ENCODE peak calls at places on chromosomes 6 and 20, in eight cellular contexts. One of them, this sample, is unnamed. For H3K9me3, the result is how much of the 10 kb centered on the place peaks cover.

GRCh38 chr6:31586596-31586995 is 519 bp downstream of the LST1 start:
- DNase-seq in HCT116: no peak
- DNase-seq in left ventricle myocardium inferior: no peak
- DNase-seq in lower lobe of right lung: no peak
- DNase-seq in heart left ventricle: peak
- DNase-seq in gastrocnemius medialis: no peak
- DNase-seq in RWPE2: no peak
- DNase-seq in GM23248: no peak
- DNase-seq in this sample: no peak

GRCh38 chr6:152220785-152221184 is 413.3 kb downstream of the ESR1 start:
- DNase-seq in heart left ventricle: peak
- DNase-seq in HCT116: no peak
- DNase-seq in RWPE2: no peak
- DNase-seq in left ventricle myocardium inferior: no peak
- DNase-seq in lower lobe of right lung: no peak
- DNase-seq in gastrocnemius medialis: no peak
- DNase-seq in GM23248: no peak
- DNase-seq in this sample: no peak

GRCh38 chr20:10558635-10559187 is 115.1 kb downstream of the JAG1 start:
- DNase-seq in GM23248: peak
- DNase-seq in RWPE2: peak
- DNase-seq in left ventricle myocardium inferior: no peak
- DNase-seq in heart left ventricle: no peak
- DNase-seq in gastrocnemius medialis: no peak
- DNase-seq in lower lobe of right lung: no peak
- DNase-seq in HCT116: no peak
- DNase-seq in this sample: no peak

GRCh38 chr6:150891886-150892485 is 26.5 kb downstream of the MTHFD1L start:
- DNase-seq in RWPE2: no peak
- DNase-seq in heart left ventricle: peak
- DNase-seq in lower lobe of right lung: no peak
- DNase-seq in left ventricle myocardium inferior: peak
- DNase-seq in HCT116: peak
- DNase-seq in gastrocnemius medialis: peak
- DNase-seq in GM23248: peak
- DNase-seq in this sample: peak

GRCh38 chr20:1775117-1775516 is 117.5 kb upstream of the SIRPG start:
- DNase-seq in RWPE2: no peak
- DNase-seq in HCT116: no peak
- DNase-seq in lower lobe of right lung: no peak
- DNase-seq in heart left ventricle: no peak
- DNase-seq in gastrocnemius medialis: no peak
- DNase-seq in left ventricle myocardium inferior: no peak
- DNase-seq in GM23248: peak
- DNase-seq in this sample: no peak

GRCh38 chr6:2204272-2204671 is 41.1 kb downstream of the GMDS start:
- DNase-seq in gastrocnemius medialis: no peak
- DNase-seq in HCT116: no peak
- DNase-seq in heart left ventricle: no peak
- DNase-seq in RWPE2: no peak
- DNase-seq in lower lobe of right lung: no peak
- DNase-seq in GM23248: no peak
- DNase-seq in left ventricle myocardium inferior: no peak
- DNase-seq in this sample: no peak

GRCh38 chr6:70369332-70369950 is 43.9 kb upstream of the FAM135A start:
- DNase-seq in lower lobe of right lung: peak
- DNase-seq in HCT116: peak
- DNase-seq in left ventricle myocardium inferior: peak
- DNase-seq in heart left ventricle: peak
- DNase-seq in GM23248: peak
- DNase-seq in RWPE2: no peak
- DNase-seq in gastrocnemius medialis: peak
- DNase-seq in this sample: peak

GRCh38 chr6:167997642-167998041 is at the start of gene KIF25:
- DNase-seq in gastrocnemius medialis: no peak
- DNase-seq in left ventricle myocardium inferior: no peak
- DNase-seq in heart left ventricle: no peak
- DNase-seq in GM23248: no peak
- DNase-seq in RWPE2: no peak
- DNase-seq in lower lobe of right lung: no peak
- DNase-seq in HCT116: no peak
- DNase-seq in this sample: no peak

GRCh38 chr20:25239387-25240370 is 8.2 kb upstream of the PYGB start:
- DNase-seq in heart left ventricle: no peak
- DNase-seq in left ventricle myocardium inferior: no peak
- DNase-seq in HCT116: no peak
- DNase-seq in gastrocnemius medialis: no peak
- DNase-seq in lower lobe of right lung: no peak
- DNase-seq in RWPE2: no peak
- DNase-seq in GM23248: no peak
- DNase-seq in this sample: no peak

GRCh38 chr6:93792751-93793150 is 373.4 kb upstream of the EPHA7 start:
- DNase-seq in gastrocnemius medialis: no peak
- DNase-seq in HCT116: no peak
- DNase-seq in RWPE2: no peak
- DNase-seq in left ventricle myocardium inferior: no peak
- DNase-seq in lower lobe of right lung: no peak
- DNase-seq in heart left ventricle: no peak
- DNase-seq in GM23248: peak
- DNase-seq in this sample: no peak

GRCh38 chr6:143337201-143337949 is 113.1 kb downstream of the ADAT2 start:
- DNase-seq in left ventricle myocardium inferior: peak
- DNase-seq in gastrocnemius medialis: no peak
- DNase-seq in lower lobe of right lung: peak
- DNase-seq in GM23248: no peak
- DNase-seq in RWPE2: no peak
- DNase-seq in HCT116: peak
- DNase-seq in heart left ventricle: peak
- DNase-seq in this sample: no peak

GRCh38 chr6:69958978-69959377 is 92.6 kb downstream of the COL19A1 start:
- DNase-seq in heart left ventricle: no peak
- DNase-seq in gastrocnemius medialis: no peak
- DNase-seq in GM23248: no peak
- DNase-seq in HCT116: no peak
- DNase-seq in left ventricle myocardium inferior: no peak
- DNase-seq in lower lobe of right lung: no peak
- DNase-seq in RWPE2: no peak
- DNase-seq in this sample: no peak

GRCh38 chr6:121847806-121848522 is 412.5 kb downstream of the GJA1 start:
- DNase-seq in left ventricle myocardium inferior: no peak
- DNase-seq in RWPE2: no peak
- DNase-seq in HCT116: no peak
- DNase-seq in heart left ventricle: no peak
- DNase-seq in lower lobe of right lung: no peak
- DNase-seq in GM23248: no peak
- DNase-seq in gastrocnemius medialis: no peak
- DNase-seq in this sample: no peak

GRCh38 chr6:76275746-76276145 is 203.3 kb upstream of the IMPG1 start:
- DNase-seq in HCT116: no peak
- DNase-seq in RWPE2: no peak
- DNase-seq in GM23248: no peak
- DNase-seq in left ventricle myocardium inferior: no peak
- DNase-seq in lower lobe of right lung: no peak
- DNase-seq in heart left ventricle: no peak
- DNase-seq in gastrocnemius medialis: no peak
- DNase-seq in this sample: no peak

GRCh38 chr20:830011-830521 is 3.4 kb upstream of the FAM110A start:
- DNase-seq in lower lobe of right lung: no peak
- DNase-seq in RWPE2: no peak
- DNase-seq in heart left ventricle: no peak
- DNase-seq in HCT116: no peak
- DNase-seq in gastrocnemius medialis: no peak
- DNase-seq in GM23248: peak
- DNase-seq in left ventricle myocardium inferior: no peak
- DNase-seq in this sample: no peak

GRCh38 chr20:56359212-56360132 is 698 bp downstream of the FAM210B start:
- DNase-seq in lower lobe of right lung: peak
- DNase-seq in RWPE2: peak
- DNase-seq in gastrocnemius medialis: no peak
- DNase-seq in HCT116: no peak
- DNase-seq in GM23248: peak
- DNase-seq in left ventricle myocardium inferior: peak
- DNase-seq in heart left ventricle: peak
- DNase-seq in this sample: peak

GRCh38 chr20:62348604-62349003 is 18.5 kb downstream of the LAMA5 start:
- DNase-seq in HCT116: no peak
- DNase-seq in left ventricle myocardium inferior: no peak
- DNase-seq in RWPE2: no peak
- DNase-seq in GM23248: no peak
- DNase-seq in heart left ventricle: no peak
- DNase-seq in lower lobe of right lung: no peak
- DNase-seq in gastrocnemius medialis: no peak
- DNase-seq in this sample: no peak

GRCh38 chr6:52662031-52662430 is 8.9 kb upstream of the TMEM14A start:
- DNase-seq in left ventricle myocardium inferior: no peak
- DNase-seq in RWPE2: no peak
- DNase-seq in HCT116: no peak
- DNase-seq in lower lobe of right lung: no peak
- DNase-seq in heart left ventricle: no peak
- DNase-seq in gastrocnemius medialis: no peak
- DNase-seq in GM23248: no peak
- DNase-seq in this sample: no peak

GRCh38 chr6:33934726-33935270 is 131.0 kb upstream of the MLN start:
- DNase-seq in gastrocnemius medialis: no peak
- DNase-seq in lower lobe of right lung: no peak
- DNase-seq in RWPE2: no peak
- DNase-seq in left ventricle myocardium inferior: no peak
- DNase-seq in GM23248: no peak
- DNase-seq in HCT116: no peak
- DNase-seq in heart left ventricle: no peak
- DNase-seq in this sample: no peak

GRCh38 chr20:46690219-46691111 is 1.2 kb upstream of the TP53RK start:
- DNase-seq in gastrocnemius medialis: no peak
- DNase-seq in left ventricle myocardium inferior: no peak
- DNase-seq in GM23248: peak
- DNase-seq in HCT116: no peak
- DNase-seq in lower lobe of right lung: no peak
- DNase-seq in heart left ventricle: no peak
- DNase-seq in RWPE2: no peak
- DNase-seq in this sample: no peak

GRCh38 chr6:158548418-158549161 is 11.3 kb upstream of the TMEM181 start:
- DNase-seq in heart left ventricle: no peak
- DNase-seq in RWPE2: no peak
- DNase-seq in left ventricle myocardium inferior: no peak
- DNase-seq in HCT116: no peak
- DNase-seq in gastrocnemius medialis: no peak
- DNase-seq in GM23248: no peak
- DNase-seq in lower lobe of right lung: no peak
- DNase-seq in this sample: no peak

GRCh38 chr6:158545043-158545966 is 14.6 kb upstream of the TMEM181 start:
- DNase-seq in HCT116: no peak
- DNase-seq in left ventricle myocardium inferior: no peak
- DNase-seq in gastrocnemius medialis: no peak
- DNase-seq in heart left ventricle: no peak
- DNase-seq in RWPE2: no peak
- DNase-seq in lower lobe of right lung: no peak
- DNase-seq in GM23248: no peak
- DNase-seq in this sample: no peak

GRCh38 chr6:158539363-158539762 is 20.5 kb upstream of the TMEM181 start:
- DNase-seq in HCT116: no peak
- DNase-seq in lower lobe of right lung: no peak
- DNase-seq in RWPE2: no peak
- DNase-seq in left ventricle myocardium inferior: no peak
- DNase-seq in gastrocnemius medialis: no peak
- DNase-seq in GM23248: no peak
- DNase-seq in heart left ventricle: no peak
- DNase-seq in this sample: no peak

GRCh38 chr6:158544428-158544827 is 15.5 kb upstream of the TMEM181 start:
- DNase-seq in left ventricle myocardium inferior: no peak
- DNase-seq in lower lobe of right lung: no peak
- DNase-seq in heart left ventricle: no peak
- DNase-seq in RWPE2: no peak
- DNase-seq in GM23248: no peak
- DNase-seq in HCT116: no peak
- DNase-seq in gastrocnemius medialis: no peak
- DNase-seq in this sample: no peak

GRCh38 chr6:158543606-158544185 is 16.2 kb upstream of the TMEM181 start:
- DNase-seq in HCT116: no peak
- DNase-seq in RWPE2: no peak
- DNase-seq in GM23248: no peak
- DNase-seq in lower lobe of right lung: no peak
- DNase-seq in heart left ventricle: no peak
- DNase-seq in gastrocnemius medialis: no peak
- DNase-seq in left ventricle myocardium inferior: no peak
- DNase-seq in this sample: no peak
- H3K27ac ChIP-seq in HCT116: no peak
- H3K27ac ChIP-seq in RWPE2: no peak
- H3K27ac ChIP-seq in GM23248: no peak
- H3K27ac ChIP-seq in lower lobe of right lung: no peak
- H3K27ac ChIP-seq in heart left ventricle: no peak
- H3K27ac ChIP-seq in gastrocnemius medialis: no peak
- H3K27ac ChIP-seq in left ventricle myocardium inferior: no peak
- H3K27ac ChIP-seq in this sample: no peak

DNA sequence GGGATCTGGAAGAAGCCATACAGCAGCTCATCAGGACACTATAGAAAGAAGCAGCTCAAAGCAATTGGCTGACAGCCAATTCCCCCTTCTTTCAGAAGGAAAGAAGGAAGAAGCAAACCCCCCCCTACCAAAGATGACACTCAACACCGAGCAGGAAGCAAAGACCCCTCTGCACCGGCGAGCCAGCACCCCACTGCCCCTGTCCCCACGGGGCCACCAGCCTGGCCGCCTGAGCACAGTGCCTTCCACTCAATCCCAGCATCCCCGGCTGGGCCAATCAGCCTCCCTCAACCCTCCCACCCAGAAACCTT is 1.2 kb downstream of the REM1 start:
- DNase-seq in left ventricle myocardium inferior: no peak
- DNase-seq in gastrocnemius medialis: no peak
- DNase-seq in HCT116: no peak
- DNase-seq in lower lobe of right lung: no peak
- DNase-seq in RWPE2: no peak
- DNase-seq in GM23248: no peak
- DNase-seq in heart left ventricle: no peak
- DNase-seq in this sample: no peak
- H3K9me3 ChIP-seq in left ventricle myocardium inferior: under half
- H3K9me3 ChIP-seq in gastrocnemius medialis: under half
- H3K9me3 ChIP-seq in HCT116: under half
- H3K9me3 ChIP-seq in lower lobe of right lung: under half
- H3K9me3 ChIP-seq in RWPE2: under half
- H3K9me3 ChIP-seq in GM23248: under half
- H3K9me3 ChIP-seq in heart left ventricle: under half
- H3K9me3 ChIP-seq in this sample: under half

DNA sequence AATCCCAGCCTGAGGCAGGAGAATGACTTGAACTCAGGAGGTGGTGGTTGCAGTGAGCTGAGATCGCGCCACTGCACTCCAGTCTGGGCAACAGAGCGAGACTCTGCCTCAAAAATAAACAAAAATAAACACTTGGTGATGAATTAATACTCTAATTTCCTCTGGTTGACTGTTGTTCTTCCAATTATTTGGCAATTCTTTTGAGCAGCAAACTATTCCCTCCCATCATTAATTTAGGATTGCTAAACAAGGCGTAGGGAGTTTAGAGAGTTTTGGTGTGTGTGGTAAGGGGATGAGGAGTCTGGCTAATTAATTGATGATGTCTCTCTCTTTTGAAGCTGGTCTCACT is 2.7 kb upstream of the ID1 start:
- DNase-seq in HCT116: no peak
- DNase-seq in lower lobe of right lung: no peak
- DNase-seq in heart left ventricle: no peak
- DNase-seq in RWPE2: no peak
- DNase-seq in gastrocnemius medialis: no peak
- DNase-seq in left ventricle myocardium inferior: no peak
- DNase-seq in GM23248: no peak
- DNase-seq in this sample: no peak
- H3K27ac ChIP-seq in HCT116: peak
- H3K27ac ChIP-seq in lower lobe of right lung: peak
- H3K27ac ChIP-seq in heart left ventricle: peak
- H3K27ac ChIP-seq in RWPE2: peak
- H3K27ac ChIP-seq in gastrocnemius medialis: peak
- H3K27ac ChIP-seq in left ventricle myocardium inferior: peak
- H3K27ac ChIP-seq in GM23248: peak
- H3K27ac ChIP-seq in this sample: no peak

GRCh38 chr6:161217631-161218030 is 56.2 kb downstream of the AGPAT4 start:
- DNase-seq in HCT116: no peak
- DNase-seq in left ventricle myocardium inferior: no peak
- DNase-seq in RWPE2: no peak
- DNase-seq in heart left ventricle: no peak
- DNase-seq in GM23248: no peak
- DNase-seq in lower lobe of right lung: no peak
- DNase-seq in gastrocnemius medialis: no peak
- DNase-seq in this sample: no peak
- H3K9me3 ChIP-seq in HCT116: under half
- H3K9me3 ChIP-seq in left ventricle myocardium inferior: under half
- H3K9me3 ChIP-seq in RWPE2: under half
- H3K9me3 ChIP-seq in heart left ventricle: under half
- H3K9me3 ChIP-seq in GM23248: under half
- H3K9me3 ChIP-seq in lower lobe of right lung: under half
- H3K9me3 ChIP-seq in gastrocnemius medialis: under half
- H3K9me3 ChIP-seq in this sample: under half

This sample was measured in uterus.